ENCODE peak calls at places on chromosomes 6 and 20, in ten cellular contexts. G is psoas muscle, P is ovary, J is NT2/D1, D is esophagus squamous epithelium, M is kidney, R is left ventricle myocardium inferior, O is fibroblast of lung, K is OCI-LY7, V is mammary epithelial cell. Q is an unnamed sample. For H3K4me1 and H3K36me3, the result is how much of the 10 kb centered on the place peaks cover.

GRCh38 chr6:2857185-2857579 is 15.5 kb upstream of the SERPINB1 start:
- DNase-seq in G (no peak), O (no peak), D (no peak), M (no peak), K (no peak), V (no peak), J (no peak), P (no peak), R (no peak), Q (no peak)

GRCh38 chr6:45619994-45620471 is 242.3 kb upstream of the SUPT3H start:
- DNase-seq in D (no peak), G (no peak), J (no peak), P (no peak), O (peak), R (no peak), M (no peak), K (peak), V (no peak), Q (no peak)

GRCh38 chr6:18053071-18053475 is 65.6 kb upstream of the KIF13A start:
- DNase-seq in R (no peak), G (no peak), P (no peak), O (peak), D (no peak), M (no peak), V (peak), J (no peak), K (no peak), Q (no peak)

GRCh38 chr20:36975085-36975829 is 23.7 kb upstream of the SAMHD1 start:
- DNase-seq in G (no peak), D (no peak), V (no peak), M (no peak), K (peak), R (no peak), O (no peak), P (no peak), J (no peak), Q (no peak)

GRCh38 chr20:48703511-48704219 is 124.1 kb downstream of the PREX1 start:
- DNase-seq in V (no peak), D (no peak), M (peak), K (no peak), P (peak), G (peak), J (no peak), R (no peak), O (no peak), Q (no peak)

GRCh38 chr6:161141173-161141572 is 132.7 kb downstream of the AGPAT4 start:
- DNase-seq in M (no peak), J (no peak), D (no peak), K (no peak), V (no peak), R (no peak), O (no peak), G (no peak), P (no peak), Q (peak)

GRCh38 chr6:87755697-87756671 is 54.0 kb upstream of the AKIRIN2 start:
- DNase-seq in M (no peak), J (no peak), G (no peak), D (no peak), O (peak), R (no peak), K (peak), V (peak), P (no peak), Q (no peak)

GRCh38 chr20:32638848-32639247 is 34.9 kb downstream of the C20orf203 start:
- DNase-seq in D (no peak), R (peak), G (no peak), P (peak), K (no peak), M (no peak), V (peak), O (no peak), J (no peak), Q (no peak)

GRCh38 chr6:151142676-151143075 is 97.1 kb upstream of the AKAP12 start:
- DNase-seq in D (no peak), K (no peak), G (no peak), M (no peak), V (no peak), O (no peak), R (no peak), P (no peak), J (no peak), Q (no peak)

GRCh38 chr20:330233-331149 is 5.1 kb downstream of the SOX12 start:
- DNase-seq in J (no peak), O (peak), M (no peak), V (peak), K (peak), R (no peak), D (no peak), G (peak), P (peak), Q (no peak)

GRCh38 chr6:12572884-12573824 is 143.4 kb upstream of the PHACTR1 start:
- DNase-seq in D (no peak), P (no peak), J (peak), K (no peak), O (peak), M (no peak), R (no peak), V (peak), G (no peak), Q (no peak)

GRCh38 chr20:64102647-64103354 is 4.6 kb downstream of the NPBWR2 start:
- DNase-seq in R (peak), D (no peak), P (no peak), K (peak), M (peak), O (no peak), V (no peak), G (peak), J (no peak), Q (no peak)

GRCh38 chr20:33068251-33068939 is 11.0 kb upstream of the BPIFB4 start:
- DNase-seq in G (no peak), J (no peak), M (no peak), R (no peak), P (no peak), V (no peak), K (no peak), D (no peak), O (no peak), Q (no peak)

GRCh38 chr6:90523779-90524310 is 63.0 kb downstream of the MAP3K7 start:
- DNase-seq in J (no peak), K (no peak), D (no peak), G (no peak), V (no peak), O (no peak), R (no peak), M (no peak), P (no peak), Q (no peak)

GRCh38 chr6:8688823-8689222 is 253.5 kb upstream of the SLC35B3 start:
- DNase-seq in P (no peak), M (no peak), O (no peak), D (no peak), K (no peak), V (no peak), R (no peak), G (no peak), J (no peak), Q (no peak)

GRCh38 chr6:10901751-10902150 is 14.9 kb downstream of the SYCP2L start:
- DNase-seq in K (peak), P (no peak), M (no peak), G (no peak), J (no peak), V (no peak), O (no peak), R (no peak), D (no peak), Q (no peak)

GRCh38 chr6:5213851-5214507 is 46.8 kb downstream of the LYRM4 start:
- DNase-seq in J (no peak), G (no peak), O (peak), P (no peak), D (no peak), M (no peak), K (no peak), R (no peak), V (no peak), Q (no peak)

GRCh38 chr20:38673731-38674177 is 50.5 kb upstream of the SLC32A1 start:
- DNase-seq in R (no peak), M (no peak), V (no peak), P (no peak), G (no peak), O (no peak), D (no peak), J (peak), K (peak), Q (no peak)

GRCh38 chr6:15897063-15897934 is 231.6 kb upstream of the MYLIP start:
- DNase-seq in V (peak), D (no peak), O (peak), M (no peak), R (peak), G (no peak), J (no peak), K (no peak), P (peak), Q (peak)

GRCh38 chr20:37856932-37857660 is 45.8 kb upstream of the VSTM2L start:
- DNase-seq in M (no peak), O (peak), D (no peak), R (no peak), P (no peak), G (no peak), K (no peak), J (no peak), V (no peak), Q (no peak)

GRCh38 chr6:163308629-163309276 is 105.8 kb upstream of the QKI start:
- DNase-seq in M (no peak), R (no peak), O (no peak), J (no peak), P (no peak), G (no peak), K (no peak), D (no peak), V (no peak), Q (no peak)

GRCh38 chr6:163309491-163310026 is 105.0 kb upstream of the QKI start:
- DNase-seq in R (no peak), M (no peak), D (no peak), K (no peak), J (no peak), V (peak), P (no peak), G (no peak), O (peak), Q (no peak)

GRCh38 chr6:163311830-163312229 is 102.7 kb upstream of the QKI start:
- DNase-seq in P (no peak), K (no peak), R (no peak), O (no peak), D (no peak), J (no peak), V (peak), G (no peak), M (no peak), Q (no peak)

GRCh38 chr6:163310973-163311383 is 103.5 kb upstream of the QKI start:
- DNase-seq in D (no peak), R (no peak), P (no peak), K (no peak), O (no peak), V (no peak), G (no peak), M (no peak), J (no peak), Q (no peak)

GRCh38 chr6:163310096-163310972 is 104.2 kb upstream of the QKI start:
- DNase-seq in V (no peak), M (no peak), P (no peak), J (no peak), R (no peak), G (no peak), K (no peak), D (no peak), O (no peak), Q (peak)
- H3K4me1 ChIP-seq in V (under half), M (under half), P (under half), J (under half), R (under half), G (under half), K (under half), D (under half), O (under half), Q (under half)

GRCh38 chr20:23255658-23256385 is 94.8 kb upstream of the NXT1 start:
- DNase-seq in R (no peak), M (no peak), K (no peak), G (no peak), J (no peak), D (no peak), O (peak), P (no peak), V (no peak), Q (peak)

GRCh38 chr20:23257106-23257761 is 93.4 kb upstream of the NXT1 start:
- DNase-seq in K (no peak), R (no peak), J (no peak), G (no peak), P (no peak), D (no peak), M (no peak), O (no peak), V (peak), Q (no peak)

GRCh38 chr20:23260181-23260840 is 90.3 kb upstream of the NXT1 start:
- DNase-seq in R (no peak), V (no peak), D (no peak), P (no peak), G (no peak), O (no peak), J (no peak), K (no peak), M (no peak), Q (no peak)

GRCh38 chr20:23258747-23259121 is 91.9 kb upstream of the NXT1 start:
- DNase-seq in J (no peak), P (no peak), V (no peak), K (no peak), D (no peak), M (no peak), O (no peak), R (no peak), G (no peak), Q (no peak)

GRCh38 chr20:23257848-23258746 is 92.5 kb upstream of the NXT1 start:
- DNase-seq in K (no peak), J (no peak), G (no peak), D (no peak), R (no peak), P (no peak), M (no peak), O (peak), V (peak), Q (no peak)
- H3K4me3 ChIP-seq in K (no peak), J (no peak), G (no peak), D (no peak), R (no peak), P (no peak), M (no peak), O (no peak), V (no peak), Q (no peak)

GRCh38 chr20:45968801-45969711 is 2.9 kb downstream of the ZNF335 start:
- DNase-seq in V (no peak), J (no peak), G (peak), R (no peak), M (peak), K (no peak), O (no peak), P (no peak), D (no peak), Q (no peak)
- H3K36me3 ChIP-seq in V (under half), J (half or more), G (half or more), R (half or more), M (under half), K (half or more), O (under half), P (under half), D (half or more), Q (under half)

GRCh38 chr20:1484438-1485120 is 6.6 kb downstream of the SIRPB2 start:
- DNase-seq in D (no peak), V (peak), G (no peak), R (no peak), M (no peak), J (no peak), O (no peak), K (no peak), P (no peak), Q (no peak)
- H3K4me1 ChIP-seq in D (under half), V (under half), G (under half), R (under half), M (under half), J (under half), O (under half), K (under half), P (under half), Q (under half)

DNA sequence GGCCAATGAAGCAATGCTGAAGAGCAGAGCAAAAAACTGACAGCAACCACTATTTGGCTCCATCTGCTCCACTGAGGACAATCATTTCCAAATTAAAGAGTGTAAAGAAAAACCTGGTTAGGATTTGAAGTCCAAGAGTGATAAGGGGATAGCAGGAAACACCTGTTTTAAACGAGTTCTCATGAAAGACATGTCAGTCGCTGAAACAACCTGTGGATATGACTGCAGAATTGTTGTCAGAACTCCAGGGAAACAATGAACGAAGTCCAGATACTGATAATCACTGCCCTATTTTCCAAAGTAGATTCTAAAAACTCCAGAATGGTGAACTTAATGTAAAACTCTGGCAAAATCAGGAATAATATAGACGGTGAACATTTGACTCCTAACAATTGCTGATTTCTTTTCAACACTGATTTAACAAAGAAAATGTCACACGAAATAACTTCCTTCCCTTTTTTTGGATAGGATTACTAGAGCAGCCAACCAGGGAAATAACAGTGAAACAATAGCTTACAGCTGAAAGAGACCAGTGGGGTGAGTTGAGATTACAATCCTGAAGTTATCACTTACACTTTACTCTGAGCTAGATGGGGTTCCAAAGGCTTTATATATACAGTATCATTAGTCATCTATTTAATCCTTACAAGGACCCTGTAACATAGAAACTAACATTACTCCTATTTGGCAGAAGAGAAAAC is 83.7 kb downstream of the ELOVL5 start:
- DNase-seq in M (no peak), O (no peak), G (no peak), R (no peak), P (no peak), J (no peak), D (no peak), K (no peak), V (no peak), Q (no peak)
- H3K4me3 ChIP-seq in M (no peak), O (no peak), G (no peak), R (no peak), P (no peak), J (no peak), D (no peak), K (no peak), V (no peak), Q (no peak)

GRCh38 chr6:37478827-37479226 is 20.9 kb downstream of the CCDC167 start:
- DNase-seq in O (no peak), J (no peak), K (no peak), G (no peak), D (no peak), V (no peak), P (no peak), M (no peak), R (no peak), Q (no peak)
- H3K36me3 ChIP-seq in O (under half), J (half or more), K (half or more), G (half or more), D (half or more), V (under half), P (under half), M (under half), R (half or more), Q (half or more)

DNA sequence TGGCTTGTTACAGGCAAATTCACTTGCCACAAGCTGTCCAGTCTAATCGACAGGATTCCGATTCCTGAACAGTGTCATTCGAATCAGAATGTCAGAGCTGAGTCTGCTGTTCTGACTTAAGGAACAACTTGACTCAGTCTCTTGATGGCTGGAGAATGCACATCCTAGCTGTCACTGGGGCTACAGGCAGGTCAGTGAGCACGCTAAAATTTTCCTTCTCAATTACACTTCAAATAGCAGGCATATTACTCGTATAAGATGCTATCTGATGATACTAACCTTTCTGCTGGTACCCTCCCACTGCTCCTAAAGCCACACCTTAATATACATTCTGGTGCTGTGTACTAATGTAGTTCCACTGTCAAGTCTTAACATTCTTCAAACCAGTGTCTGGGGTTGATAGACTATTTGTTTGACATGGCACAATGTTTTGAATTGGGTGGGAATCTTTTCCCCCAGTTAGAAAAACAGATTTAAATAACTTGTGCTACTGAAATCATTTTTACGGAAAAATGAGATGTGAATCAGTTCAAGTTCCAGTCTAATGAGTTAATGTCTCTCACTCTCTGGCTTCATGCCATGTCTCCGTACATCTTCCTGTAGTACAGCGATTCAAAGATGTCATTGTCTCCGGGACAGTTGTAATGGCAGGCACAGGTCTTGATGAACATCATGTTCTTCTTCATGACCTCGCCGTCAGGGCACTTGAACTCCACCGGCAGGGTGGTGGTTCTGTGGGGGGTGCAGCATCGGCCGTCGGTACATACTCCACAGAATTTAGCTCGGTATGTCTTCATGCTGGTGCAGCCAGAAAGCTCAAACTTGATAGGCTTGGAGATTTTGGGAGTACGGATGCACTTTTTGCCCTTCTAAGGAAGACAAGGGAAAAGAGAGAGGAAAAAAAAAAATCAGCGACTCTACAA is 2.2 kb downstream of the CCN2 start:
- DNase-seq in P (peak), D (no peak), O (peak), G (no peak), J (no peak), R (no peak), K (no peak), V (peak), M (no peak), Q (no peak)
- H3K4me1 ChIP-seq in P (under half), D (under half), O (under half), G (under half), J (under half), R (under half), K (under half), V (under half), M (under half), Q (under half)

DNA sequence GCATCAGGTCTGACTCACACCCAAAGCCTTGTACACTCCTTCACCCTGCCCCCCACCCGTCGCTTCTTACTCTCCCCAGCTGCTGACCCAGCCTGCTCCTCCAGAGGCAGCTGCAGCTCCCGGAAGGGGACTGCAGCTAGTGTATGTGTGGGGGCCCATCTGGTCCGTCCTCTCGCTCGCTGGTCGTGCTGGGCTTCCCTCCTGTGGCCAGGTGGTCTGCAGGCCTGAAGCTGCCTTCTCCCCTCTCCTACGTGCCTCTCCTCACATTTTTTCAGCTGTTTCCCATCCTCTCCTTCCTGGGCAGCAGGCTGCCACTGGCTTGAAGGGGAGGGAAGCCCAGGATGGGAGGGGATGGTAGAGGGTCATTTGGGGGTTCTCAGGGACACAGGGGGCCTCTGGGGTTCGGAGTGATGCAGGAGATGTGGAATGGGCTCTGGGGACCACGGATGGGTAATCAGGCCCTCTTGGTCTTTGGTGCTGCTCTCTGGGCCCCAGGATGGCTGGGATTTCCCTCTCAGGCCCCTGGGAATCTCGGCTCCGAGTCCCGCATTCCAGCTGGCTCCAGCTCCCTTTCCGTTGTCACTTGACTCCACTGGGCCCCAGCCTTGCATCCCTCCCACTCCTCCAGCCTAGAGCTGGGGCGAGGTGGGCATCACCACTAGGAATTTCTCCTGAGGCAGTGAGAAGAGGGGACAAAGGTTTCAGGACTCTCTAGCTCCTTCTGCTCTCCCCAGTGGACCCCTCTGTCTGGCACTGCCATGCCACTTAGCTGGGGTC is 2.1 kb upstream of the DDR1 start:
- DNase-seq in P (no peak), O (peak), D (no peak), G (no peak), M (peak), V (peak), R (no peak), J (no peak), K (peak), Q (no peak)
- H3K4me3 ChIP-seq in P (no peak), O (no peak), D (peak), G (peak), M (peak), V (peak), R (no peak), J (peak), K (peak), Q (no peak)

DNA sequence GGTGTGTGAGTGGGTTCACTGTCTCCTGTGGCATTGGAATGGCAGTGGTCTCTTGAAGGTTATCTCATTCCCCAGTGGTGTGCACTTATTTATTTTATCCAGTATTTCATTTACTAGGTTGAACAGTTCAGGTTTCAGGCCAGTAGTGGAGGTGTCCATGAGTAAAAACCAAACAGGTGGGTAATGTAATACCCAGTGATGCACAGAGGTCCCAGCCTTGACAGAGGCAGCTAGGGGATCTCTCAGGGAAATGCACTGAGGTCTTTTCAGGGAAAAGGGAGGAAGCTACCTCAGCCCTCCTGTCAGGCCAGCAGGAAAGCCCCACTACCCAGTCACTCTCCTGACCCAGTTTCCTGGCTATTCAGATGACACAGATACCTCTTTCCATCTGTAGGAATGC is 403.6 kb downstream of the UTRN start:
- DNase-seq in G (no peak), P (no peak), O (no peak), K (no peak), M (no peak), D (no peak), J (no peak), V (no peak), R (no peak), Q (no peak)
- H3K36me3 ChIP-seq in G (under half), P (under half), O (under half), K (under half), M (under half), D (under half), J (under half), V (under half), R (under half), Q (under half)

Q was measured in right atrium auricular region.